ENCODE peak calls at places on chromosomes 12 and 14, in four cellular contexts. One of them, this sample, is unnamed.

GRCh38 chr12:122182887-122183587 is at the start of gene LRRC43:
- DNase-seq in activated B cell treated with CpG ODN at 0.5 μM for 24 hours: peak; percentile 47
- DNase-seq in heart left ventricle: peak; percentile 45
- DNase-seq in omental fat pad: no peak
- DNase-seq in this sample: no peak

GRCh38 chr12:79023261-79023660 is 158.7 kb downstream of the SYT1 start:
- DNase-seq in activated B cell treated with CpG ODN at 0.5 μM for 24 hours: no peak
- DNase-seq in heart left ventricle: no peak
- DNase-seq in omental fat pad: no peak
- DNase-seq in this sample: no peak

GRCh38 chr12:17950898-17951297 is 139.1 kb downstream of the RERGL start:
- DNase-seq in activated B cell treated with CpG ODN at 0.5 μM for 24 hours: no peak
- DNase-seq in heart left ventricle: no peak
- DNase-seq in omental fat pad: no peak
- DNase-seq in this sample: no peak

GRCh38 chr14:100059433-100059781 is 5.8 kb upstream of the EVL start:
- DNase-seq in activated B cell treated with CpG ODN at 0.5 μM for 24 hours: no peak
- DNase-seq in heart left ventricle: peak; percentile 38
- DNase-seq in omental fat pad: no peak
- DNase-seq in this sample: no peak

GRCh38 chr12:13583630-13584029 is 387.1 kb downstream of the EMP1 start:
- DNase-seq in activated B cell treated with CpG ODN at 0.5 μM for 24 hours: no peak
- DNase-seq in heart left ventricle: no peak
- DNase-seq in omental fat pad: no peak
- DNase-seq in this sample: no peak

GRCh38 chr12:46088040-46088439 is 97.7 kb upstream of the SCAF11 start:
- DNase-seq in activated B cell treated with CpG ODN at 0.5 μM for 24 hours: no peak
- DNase-seq in heart left ventricle: no peak
- DNase-seq in omental fat pad: no peak
- DNase-seq in this sample: no peak

GRCh38 chr14:93936245-93936644 is 9.1 kb downstream of the FAM181A start:
- DNase-seq in activated B cell treated with CpG ODN at 0.5 μM for 24 hours: no peak
- DNase-seq in heart left ventricle: no peak
- DNase-seq in omental fat pad: no peak
- DNase-seq in this sample: no peak

GRCh38 chr12:30201301-30202160 is 417.8 kb upstream of the TMTC1 start:
- DNase-seq in activated B cell treated with CpG ODN at 0.5 μM for 24 hours: no peak
- DNase-seq in heart left ventricle: peak; percentile 23
- DNase-seq in omental fat pad: no peak
- DNase-seq in this sample: no peak

GRCh38 chr14:68986926-68987652 is 8.0 kb upstream of the ACTN1 start:
- DNase-seq in activated B cell treated with CpG ODN at 0.5 μM for 24 hours: no peak
- DNase-seq in heart left ventricle: no peak
- DNase-seq in omental fat pad: no peak
- DNase-seq in this sample: no peak

GRCh38 chr14:93683241-93683640 is 105.0 kb downstream of the PRIMA1 start:
- DNase-seq in activated B cell treated with CpG ODN at 0.5 μM for 24 hours: no peak
- DNase-seq in heart left ventricle: no peak
- DNase-seq in omental fat pad: no peak
- DNase-seq in this sample: no peak

GRCh38 chr14:38206689-38207088 is 1.0 kb upstream of the SSTR1 start:
- DNase-seq in activated B cell treated with CpG ODN at 0.5 μM for 24 hours: no peak
- DNase-seq in heart left ventricle: no peak
- DNase-seq in omental fat pad: no peak
- DNase-seq in this sample: no peak

GRCh38 chr12:56676851-56677601 is 11.1 kb downstream of the PTGES3 start:
- DNase-seq in activated B cell treated with CpG ODN at 0.5 μM for 24 hours: no peak
- DNase-seq in heart left ventricle: no peak
- DNase-seq in omental fat pad: no peak
- DNase-seq in this sample: no peak

GRCh38 chr14:20503905-20504304 is 1.4 kb upstream of the RNASE10 start:
- DNase-seq in activated B cell treated with CpG ODN at 0.5 μM for 24 hours: no peak
- DNase-seq in heart left ventricle: no peak
- DNase-seq in omental fat pad: no peak
- DNase-seq in this sample: no peak

GRCh38 chr12:53999596-54000104 is 311 bp upstream of the HOXC9 start:
- DNase-seq in activated B cell treated with CpG ODN at 0.5 μM for 24 hours: no peak
- DNase-seq in heart left ventricle: no peak
- DNase-seq in omental fat pad: no peak
- DNase-seq in this sample: no peak

GRCh38 chr14:103135333-103136075 is 12.2 kb downstream of the TNFAIP2 start:
- DNase-seq in activated B cell treated with CpG ODN at 0.5 μM for 24 hours: no peak
- DNase-seq in heart left ventricle: no peak
- DNase-seq in omental fat pad: no peak
- DNase-seq in this sample: no peak

GRCh38 chr14:54902143-54902520 is 494 bp downstream of the GCH1 start:
- DNase-seq in activated B cell treated with CpG ODN at 0.5 μM for 24 hours: peak; percentile 69
- DNase-seq in heart left ventricle: peak; percentile 74
- DNase-seq in omental fat pad: peak; percentile 71
- DNase-seq in this sample: peak; percentile 40

DNA sequence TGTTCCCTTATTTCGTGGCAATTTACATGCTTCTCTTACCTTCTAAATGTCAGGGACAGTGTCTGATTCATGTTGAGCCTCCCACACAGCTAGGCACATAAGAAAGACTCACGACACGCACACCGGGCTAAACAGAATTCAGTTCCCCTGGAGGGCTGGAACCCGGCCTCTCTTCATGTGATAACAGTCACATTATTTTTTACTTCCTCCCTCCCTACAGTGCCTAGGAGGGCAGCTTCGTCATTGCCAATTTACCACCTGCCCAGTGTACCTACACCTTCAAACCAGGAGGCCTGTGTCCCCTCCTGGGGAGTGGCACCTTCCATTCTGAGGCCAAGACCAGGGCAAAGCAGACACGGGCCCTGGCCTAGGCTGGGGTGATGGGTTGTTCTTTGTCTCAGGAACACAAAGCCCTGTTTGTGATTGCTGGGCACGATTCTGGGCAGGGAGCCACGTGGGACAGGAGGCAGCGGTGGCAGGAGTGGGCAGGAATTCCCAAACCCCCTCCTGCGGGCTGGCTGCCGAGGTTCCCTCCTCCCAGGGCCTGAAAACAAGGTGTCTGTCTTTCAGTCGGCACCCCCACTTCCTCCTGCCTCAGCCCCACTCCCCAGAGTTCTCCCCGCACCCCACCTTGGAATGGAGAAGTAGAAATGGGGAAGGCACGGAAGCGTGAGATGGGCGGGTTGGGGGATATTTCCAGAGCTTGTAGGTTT is 6.8 kb upstream of the RASAL1 start:
- DNase-seq in activated B cell treated with CpG ODN at 0.5 μM for 24 hours: no peak
- DNase-seq in heart left ventricle: peak; percentile 63
- DNase-seq in omental fat pad: no peak
- DNase-seq in this sample: no peak
- TF ChIP-seq CTCF in activated B cell treated with CpG ODN at 0.5 μM for 24 hours: no peak
- TF ChIP-seq CTCF in heart left ventricle: no peak
- TF ChIP-seq CTCF in omental fat pad: no peak
- TF ChIP-seq CTCF in this sample: no peak

GRCh38 chr12:6367969-6368892 is 7.1 kb downstream of the SCNN1A start:
- DNase-seq in activated B cell treated with CpG ODN at 0.5 μM for 24 hours: no peak
- DNase-seq in heart left ventricle: no peak
- DNase-seq in omental fat pad: no peak
- DNase-seq in this sample: no peak

GRCh38 chr12:6370576-6370935 is 4.8 kb downstream of the SCNN1A start:
- DNase-seq in activated B cell treated with CpG ODN at 0.5 μM for 24 hours: no peak
- DNase-seq in heart left ventricle: peak; percentile 13
- DNase-seq in omental fat pad: no peak
- DNase-seq in this sample: no peak

GRCh38 chr12:6368906-6369525 is 6.3 kb downstream of the SCNN1A start:
- DNase-seq in activated B cell treated with CpG ODN at 0.5 μM for 24 hours: no peak
- DNase-seq in heart left ventricle: peak; percentile 8
- DNase-seq in omental fat pad: no peak
- DNase-seq in this sample: no peak

GRCh38 chr12:6369916-6370575 is 5.3 kb downstream of the SCNN1A start:
- DNase-seq in activated B cell treated with CpG ODN at 0.5 μM for 24 hours: no peak
- DNase-seq in heart left ventricle: peak; percentile 4
- DNase-seq in omental fat pad: no peak
- DNase-seq in this sample: no peak

DNA sequence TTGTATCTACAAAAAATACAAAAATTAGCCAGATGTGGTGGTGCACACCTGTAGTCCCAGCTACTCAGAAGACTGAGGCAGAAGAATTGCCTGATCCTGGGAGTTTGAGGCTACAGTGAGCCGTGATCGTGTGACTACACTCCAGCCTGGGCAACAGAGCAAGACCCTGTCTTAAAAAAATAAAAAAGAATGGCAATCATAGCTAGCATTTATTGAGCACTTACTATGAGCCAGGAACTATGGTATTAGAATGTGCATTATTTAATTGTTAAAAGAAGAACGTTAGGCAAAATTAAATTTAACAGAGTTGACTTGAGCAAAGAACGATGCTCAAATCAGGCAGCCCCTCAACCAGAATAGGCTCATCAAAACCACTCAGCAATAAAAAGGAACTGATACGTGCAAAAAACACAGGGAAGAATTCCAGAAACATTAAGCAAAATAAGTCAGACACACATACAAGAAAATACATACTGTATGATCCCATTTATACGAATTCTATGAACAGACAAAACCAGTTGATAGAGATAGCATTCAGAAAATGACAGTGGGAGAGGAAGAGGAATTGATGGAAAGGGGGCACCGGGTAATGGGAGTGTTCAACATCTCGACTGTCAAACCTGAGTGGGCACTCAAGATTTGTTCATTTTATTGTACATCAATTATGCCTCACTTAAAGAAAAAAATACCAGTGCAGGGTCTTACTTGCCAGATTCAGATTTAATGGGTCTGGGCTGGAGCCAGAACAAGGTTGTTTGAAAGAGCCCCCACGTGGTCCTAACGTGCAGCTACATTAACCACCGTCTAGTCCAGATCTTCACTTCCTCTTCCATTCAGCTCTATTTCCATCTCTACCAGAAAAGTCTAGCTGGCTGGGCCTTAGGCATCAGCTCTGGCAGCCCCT is 8.0 kb downstream of the SCNN1A start:
- DNase-seq in activated B cell treated with CpG ODN at 0.5 μM for 24 hours: no peak
- DNase-seq in heart left ventricle: no peak
- DNase-seq in omental fat pad: no peak
- DNase-seq in this sample: no peak
- TF ChIP-seq CTCF in activated B cell treated with CpG ODN at 0.5 μM for 24 hours: no peak
- TF ChIP-seq CTCF in heart left ventricle: peak; percentile 27
- TF ChIP-seq CTCF in omental fat pad: peak; percentile 11
- TF ChIP-seq CTCF in this sample: no peak

GRCh38 chr12:129622566-129622965 is 281.3 kb downstream of the TMEM132D start:
- DNase-seq in activated B cell treated with CpG ODN at 0.5 μM for 24 hours: no peak
- DNase-seq in heart left ventricle: no peak
- DNase-seq in omental fat pad: no peak
- DNase-seq in this sample: no peak

GRCh38 chr12:129613311-129613710 is 290.5 kb downstream of the TMEM132D start:
- DNase-seq in activated B cell treated with CpG ODN at 0.5 μM for 24 hours: no peak
- DNase-seq in heart left ventricle: no peak
- DNase-seq in omental fat pad: no peak
- DNase-seq in this sample: no peak

GRCh38 chr12:129614221-129614885 is 289.5 kb downstream of the TMEM132D start:
- DNase-seq in activated B cell treated with CpG ODN at 0.5 μM for 24 hours: no peak
- DNase-seq in heart left ventricle: no peak
- DNase-seq in omental fat pad: no peak
- DNase-seq in this sample: no peak

GRCh38 chr12:129615001-129615400 is 288.8 kb downstream of the TMEM132D start:
- DNase-seq in activated B cell treated with CpG ODN at 0.5 μM for 24 hours: no peak
- DNase-seq in heart left ventricle: no peak
- DNase-seq in omental fat pad: no peak
- DNase-seq in this sample: no peak

GRCh38 chr12:129617849-129618248 is 286.0 kb downstream of the TMEM132D start:
- DNase-seq in activated B cell treated with CpG ODN at 0.5 μM for 24 hours: no peak
- DNase-seq in heart left ventricle: no peak
- DNase-seq in omental fat pad: no peak
- DNase-seq in this sample: no peak
- TF ChIP-seq CTCF in activated B cell treated with CpG ODN at 0.5 μM for 24 hours: no peak
- TF ChIP-seq CTCF in heart left ventricle: no peak
- TF ChIP-seq CTCF in omental fat pad: no peak
- TF ChIP-seq CTCF in this sample: no peak

DNA sequence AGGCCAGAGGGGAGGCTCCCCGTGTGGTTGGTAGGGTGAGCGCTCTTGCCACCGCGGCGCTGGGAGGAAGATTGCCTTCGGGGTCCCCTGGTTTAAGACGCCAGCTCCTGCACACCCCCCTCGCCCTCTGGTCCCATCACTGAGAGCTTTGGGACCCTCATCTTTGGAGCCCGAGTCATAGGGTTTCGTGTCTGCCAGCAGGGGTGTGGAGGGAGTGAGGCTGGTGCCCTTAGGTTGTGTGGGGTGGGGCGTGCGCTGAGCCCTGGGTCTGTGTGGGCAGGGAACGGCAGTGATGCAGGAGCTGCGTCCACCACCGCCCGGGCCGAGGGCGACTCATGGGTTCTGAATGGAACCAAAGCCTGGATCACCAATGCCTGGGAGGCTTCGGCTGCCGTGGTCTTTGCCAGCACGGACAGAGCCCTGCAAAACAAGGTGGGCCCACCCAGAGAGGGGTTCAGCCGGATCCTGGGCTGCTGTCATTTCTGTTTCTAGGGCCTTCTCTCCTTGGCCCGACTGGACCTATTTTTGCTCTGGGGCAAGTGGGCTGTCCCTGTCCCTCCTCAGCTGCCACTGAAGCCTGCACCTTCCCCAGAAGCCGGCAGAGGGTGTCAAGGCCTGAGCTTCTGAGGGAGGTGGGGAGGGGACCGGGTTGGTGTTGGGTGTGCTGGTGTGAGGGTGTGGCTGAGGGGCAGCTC is 12.1 kb downstream of the ACADS start:
- DNase-seq in activated B cell treated with CpG ODN at 0.5 μM for 24 hours: no peak
- DNase-seq in heart left ventricle: no peak
- DNase-seq in omental fat pad: no peak
- DNase-seq in this sample: no peak
- TF ChIP-seq CTCF in activated B cell treated with CpG ODN at 0.5 μM for 24 hours: no peak
- TF ChIP-seq CTCF in heart left ventricle: no peak
- TF ChIP-seq CTCF in omental fat pad: no peak
- TF ChIP-seq CTCF in this sample: no peak

GRCh38 chr12:109910969-109911348 is 10.9 kb downstream of the TCHP start:
- DNase-seq in activated B cell treated with CpG ODN at 0.5 μM for 24 hours: no peak
- DNase-seq in heart left ventricle: no peak
- DNase-seq in omental fat pad: no peak
- DNase-seq in this sample: no peak
- TF ChIP-seq CTCF in activated B cell treated with CpG ODN at 0.5 μM for 24 hours: no peak
- TF ChIP-seq CTCF in heart left ventricle: no peak
- TF ChIP-seq CTCF in omental fat pad: no peak
- TF ChIP-seq CTCF in this sample: no peak

DNA sequence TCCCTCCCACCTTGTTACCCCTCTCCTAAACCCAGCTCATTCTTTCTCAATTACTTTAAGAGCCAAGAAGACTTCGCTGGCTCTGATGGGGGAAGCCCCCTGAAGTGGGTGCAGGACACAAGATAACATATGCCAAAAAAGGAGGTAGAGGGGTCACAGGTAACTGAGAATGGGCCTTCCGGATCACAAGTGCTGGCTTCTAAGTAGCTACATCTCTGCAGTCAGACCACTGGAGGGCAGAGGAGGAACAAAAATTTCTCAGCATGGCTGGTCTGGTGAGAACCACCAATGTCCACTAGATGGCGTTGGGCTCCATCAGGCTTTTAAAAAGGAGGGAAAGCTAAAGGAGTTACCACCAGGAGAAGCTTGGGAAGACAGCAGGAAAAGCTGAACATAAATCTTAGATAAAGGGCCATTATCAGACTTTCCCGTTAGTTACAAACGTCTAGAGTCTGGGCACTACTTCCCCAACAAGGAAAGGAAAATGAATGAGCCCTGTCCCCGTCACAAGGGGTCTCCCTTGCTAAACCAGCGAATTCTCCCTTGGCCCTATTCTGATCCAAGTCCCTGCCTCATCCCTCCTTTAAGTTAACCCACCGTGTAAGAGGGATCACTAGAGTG is 11.6 kb upstream of the CDH24 start:
- DNase-seq in activated B cell treated with CpG ODN at 0.5 μM for 24 hours: no peak
- DNase-seq in heart left ventricle: peak; percentile 70
- DNase-seq in omental fat pad: peak; percentile 58
- DNase-seq in this sample: no peak
- TF ChIP-seq CTCF in activated B cell treated with CpG ODN at 0.5 μM for 24 hours: peak; percentile 79
- TF ChIP-seq CTCF in heart left ventricle: peak; percentile 95
- TF ChIP-seq CTCF in omental fat pad: peak; percentile 89
- TF ChIP-seq CTCF in this sample: peak; percentile 88